ENCODE peak calls at places on chromosomes 7 and 10, in ten cellular contexts. S is NCI-H460; T is nephron progenitor cell; Y is HEK293T; R is GM12878; C is stimulated activated CD4-positive, alpha-beta T cell treated with anti-CD3 and anti-CD28 coated beads, Interleukin-2, amount 100 ng/mL, for 48 hours; O is ovary; K is Calu3; V is HuH-7.5; Z is ACHN. P is an unnamed sample.

GRCh38 chr7:33127085-33127484 is 2.3 kb upstream of the BBS9 start:
- DNase-seq in S (no peak), T (no peak), Y (no peak), R (no peak), C (no peak), O (no peak), K (no peak), V (no peak), Z (no peak), P (no peak)

GRCh38 chr10:3747984-3748383 is 37.0 kb downstream of the KLF6 start:
- DNase-seq in S (no peak), T (no peak), Y (no peak), R (no peak), C (no peak), O (no peak), K (no peak), V (no peak), Z (no peak), P (no peak)

GRCh38 chr10:132186488-132187413 is at the start of gene DPYSL4:
- DNase-seq in S (no peak), T (peak; percentile 60), Y (peak; percentile 97), R (no peak), C (no peak), O (no peak), K (no peak), V (peak; percentile 44), Z (no peak), P (no peak)

GRCh38 chr7:131574741-131575140 is 18.3 kb upstream of the PODXL start:
- DNase-seq in S (no peak), T (no peak), Y (no peak), R (no peak), C (no peak), O (no peak), K (no peak), V (no peak), Z (no peak), P (no peak)

GRCh38 chr10:60537697-60538096 is 148.0 kb upstream of the ANK3 start:
- DNase-seq in S (peak; percentile 36), T (no peak), Y (no peak), R (no peak), C (no peak), O (no peak), K (no peak), V (no peak), Z (peak; percentile 35), P (no peak)

GRCh38 chr7:113291058-113291457 is 172.7 kb upstream of the SMIM30 start:
- DNase-seq in S (no peak), T (no peak), Y (no peak), R (no peak), C (no peak), O (no peak), K (no peak), V (no peak), Z (no peak), P (no peak)

GRCh38 chr7:158026636-158027265 is 560.9 kb downstream of the PTPRN2 start:
- DNase-seq in S (no peak), T (no peak), Y (no peak), R (no peak), C (no peak), O (no peak), K (no peak), V (no peak), Z (no peak), P (no peak)

GRCh38 chr10:68560201-68560915 is at the start of gene TET1:
- DNase-seq in S (peak; percentile 60), T (peak; percentile 87), Y (peak; percentile 74), R (no peak), C (no peak), O (peak; percentile 47), K (peak; percentile 51), V (peak; percentile 69), Z (peak; percentile 60), P (peak; percentile 79)

GRCh38 chr7:55019329-55019690 is 493 bp downstream of the EGFR start:
- DNase-seq in S (no peak), T (peak; percentile 73), Y (peak; percentile 39), R (no peak), C (no peak), O (peak; percentile 75), K (peak; percentile 78), V (no peak), Z (peak; percentile 58), P (peak; percentile 36)

GRCh38 chr10:62805139-62806092 is 896 bp downstream of the ADO start:
- DNase-seq in S (no peak), T (peak; percentile 60), Y (no peak), R (no peak), C (no peak), O (no peak), K (peak; percentile 51), V (peak; percentile 33), Z (peak; percentile 64), P (peak; percentile 52)

GRCh38 chr10:1738950-1739349 is 1.6 kb upstream of the ADARB2 start:
- DNase-seq in S (no peak), T (no peak), Y (no peak), R (peak; percentile 82), C (no peak), O (no peak), K (no peak), V (no peak), Z (no peak), P (no peak)